ENCODE peak calls at places on chromosomes 13 and 19, in six cellular contexts. Z is left ventricle myocardium inferior; A is neuronal stem cell; N is tibial nerve; S is cardiac muscle cell; B is CD4-positive, CD25-positive, alpha-beta regulatory T cell. H is an unnamed sample. For H3K4me1, the result is how much of the 10 kb centered on the place peaks cover.

GRCh38 chr19:50909240-50910070 is 1.7 kb downstream of the KLK4 start:
- DNase-seq in Z (no peak), A (peak), N (peak), S (peak), B (no peak), H (peak)

GRCh38 chr13:79525458-79525857 is 44.5 kb downstream of the NDFIP2 start:
- DNase-seq in Z (no peak), A (no peak), N (no peak), S (no peak), B (no peak), H (no peak)

GRCh38 chr19:35718345-35719041 is 690 bp downstream of the KMT2B start:
- DNase-seq in Z (peak), A (peak), N (no peak), S (peak), B (peak), H (peak)

GRCh38 chr19:30227071-30227621 is 145.0 kb upstream of the ZNF536 start:
- DNase-seq in Z (no peak), A (no peak), N (no peak), S (no peak), B (no peak), H (peak)

GRCh38 chr13:109273326-109273751 is 513.0 kb downstream of the IRS2 start:
- DNase-seq in Z (no peak), A (no peak), N (no peak), S (no peak), B (no peak), H (no peak)

GRCh38 chr19:12996542-12997094 is 1.3 kb downstream of the NFIX start:
- DNase-seq in Z (no peak), A (no peak), N (no peak), S (no peak), B (no peak), H (no peak)

GRCh38 chr19:45526143-45526542 is 18.9 kb downstream of the VASP start:
- DNase-seq in Z (peak), A (peak), N (no peak), S (peak), B (no peak), H (peak)

GRCh38 chr19:42280761-42281174 is 11.7 kb downstream of the CIC start:
- DNase-seq in Z (no peak), A (no peak), N (no peak), S (peak), B (no peak), H (no peak)

GRCh38 chr19:10388957-10389356 is 8.6 kb upstream of the TYK2 start:
- DNase-seq in Z (peak), A (peak), N (peak), S (peak), B (peak), H (peak)

GRCh38 chr19:54449701-54450069 is 686 bp downstream of the LENG8 start:
- DNase-seq in Z (no peak), A (no peak), N (no peak), S (no peak), B (no peak), H (no peak)

GRCh38 chr13:104001766-104002165 is 935.5 kb upstream of the SLC10A2 start:
- DNase-seq in Z (no peak), A (no peak), N (no peak), S (peak), B (no peak), H (no peak)

GRCh38 chr13:31947506-31947905 is 84.1 kb upstream of the FRY start:
- DNase-seq in Z (no peak), A (no peak), N (no peak), S (peak), B (no peak), H (no peak)

GRCh38 chr13:70255406-70255991 is 147.2 kb upstream of the KLHL1 start:
- DNase-seq in Z (no peak), A (no peak), N (no peak), S (no peak), B (no peak), H (peak)

GRCh38 chr13:65872448-65872847 is 1357.7 kb downstream of the PCDH9 start:
- DNase-seq in Z (no peak), A (no peak), N (no peak), S (no peak), B (no peak), H (no peak)

GRCh38 chr13:69092615-69093322 is 1014.9 kb upstream of the ATXN8OS start:
- DNase-seq in Z (no peak), A (no peak), N (no peak), S (no peak), B (no peak), H (no peak)

GRCh38 chr19:2542341-2543069 is 66.6 kb downstream of the GADD45B start:
- DNase-seq in Z (peak), A (no peak), N (no peak), S (peak), B (no peak), H (no peak)

GRCh38 chr19:44694184-44694579 is 4.8 kb upstream of the CEACAM16 start:
- DNase-seq in Z (no peak), A (no peak), N (no peak), S (no peak), B (no peak), H (no peak)

GRCh38 chr13:79724348-79725103 is 243.6 kb downstream of the NDFIP2 start:
- DNase-seq in Z (no peak), A (no peak), N (no peak), S (peak), B (no peak), H (no peak)

GRCh38 chr13:34037636-34038325 is 219.8 kb downstream of the RFC3 start:
- DNase-seq in Z (no peak), A (no peak), N (no peak), S (no peak), B (no peak), H (no peak)

GRCh38 chr13:48266967-48267639 is 34.1 kb downstream of the ITM2B start:
- DNase-seq in Z (no peak), A (no peak), N (no peak), S (no peak), B (no peak), H (no peak)

GRCh38 chr19:38655148-38655824 is 7.8 kb downstream of the ACTN4 start:
- DNase-seq in Z (no peak), A (no peak), N (no peak), S (no peak), B (no peak), H (no peak)

GRCh38 chr19:45245334-45245787 is at the start of gene EXOC3L2:
- DNase-seq in Z (peak), A (no peak), N (no peak), S (no peak), B (no peak), H (no peak)

GRCh38 chr13:33637978-33638743 is 179.8 kb upstream of the RFC3 start:
- DNase-seq in Z (no peak), A (no peak), N (no peak), S (no peak), B (no peak), H (no peak)

GRCh38 chr13:78601886-78602560 is 1.3 kb downstream of the POU4F1 start:
- DNase-seq in Z (no peak), A (no peak), N (no peak), S (no peak), B (no peak), H (no peak)

GRCh38 chr13:47976325-47976724 is 24.7 kb downstream of the SUCLA2 start:
- DNase-seq in Z (no peak), A (no peak), N (no peak), S (no peak), B (no peak), H (no peak)

GRCh38 chr13:40895715-40896184 is 106.3 kb downstream of the SLC25A15 start:
- DNase-seq in Z (no peak), A (no peak), N (no peak), S (no peak), B (no peak), H (no peak)

GRCh38 chr13:87777395-87777794 is 106.2 kb downstream of the SLITRK5 start:
- DNase-seq in Z (no peak), A (no peak), N (no peak), S (peak), B (no peak), H (no peak)

GRCh38 chr19:10884273-10884672 is 12.9 kb downstream of the CARM1 start:
- DNase-seq in Z (no peak), A (no peak), N (no peak), S (peak), B (no peak), H (no peak)

GRCh38 chr19:13181747-13182388 is 31.7 kb downstream of the IER2 start:
- DNase-seq in Z (peak), A (no peak), N (no peak), S (peak), B (no peak), H (peak)

GRCh38 chr13:49679244-49679643 is 12.0 kb downstream of the EBPL start:
- DNase-seq in Z (no peak), A (no peak), N (no peak), S (no peak), B (no peak), H (peak)

GRCh38 chr19:14048439-14049153 is 13.3 kb downstream of the PALM3 start:
- DNase-seq in Z (peak), A (peak), N (no peak), S (peak), B (peak), H (peak)

GRCh38 chr19:20359933-20360720 is 193.1 kb downstream of the ZNF486 start:
- DNase-seq in Z (no peak), A (no peak), N (no peak), S (peak), B (no peak), H (peak)

GRCh38 chr19:51565583-51565982 is 5.5 kb upstream of the ZNF175 start:
- DNase-seq in Z (no peak), A (no peak), N (no peak), S (no peak), B (no peak), H (no peak)

GRCh38 chr19:17829855-17830566 is 8.7 kb upstream of the INSL3 start:
- DNase-seq in Z (no peak), A (peak), N (no peak), S (peak), B (no peak), H (peak)

GRCh38 chr19:46634045-46634655 is 1.9 kb downstream of the GNG8 start:
- DNase-seq in Z (peak), A (peak), N (peak), S (peak), B (peak), H (peak)

GRCh38 chr19:11673608-11674041 is 65.1 kb downstream of the ZNF823 start:
- DNase-seq in Z (peak), A (peak), N (no peak), S (peak), B (no peak), H (peak)

GRCh38 chr13:114015608-114016295 is 41.9 kb upstream of the C13orf46 start:
- DNase-seq in Z (no peak), A (no peak), N (peak), S (no peak), B (no peak), H (no peak)

GRCh38 chr13:76641056-76641455 is 245.1 kb downstream of the KCTD12 start:
- DNase-seq in Z (no peak), A (no peak), N (no peak), S (no peak), B (no peak), H (no peak)

GRCh38 chr13:77384999-77385398 is 58.1 kb upstream of the MYCBP2 start:
- DNase-seq in Z (no peak), A (no peak), N (no peak), S (no peak), B (no peak), H (no peak)

GRCh38 chr19:15247107-15248014 is 15.1 kb upstream of the EPHX3 start:
- DNase-seq in Z (no peak), A (no peak), N (no peak), S (no peak), B (no peak), H (no peak)

GRCh38 chr19:15249912-15250634 is 17.8 kb upstream of the EPHX3 start:
- DNase-seq in Z (peak), A (no peak), N (no peak), S (no peak), B (no peak), H (peak)

GRCh38 chr19:15248106-15248505 is 15.9 kb upstream of the EPHX3 start:
- DNase-seq in Z (no peak), A (no peak), N (no peak), S (no peak), B (no peak), H (no peak)

GRCh38 chr19:15249560-15249874 is 17.3 kb upstream of the EPHX3 start:
- DNase-seq in Z (no peak), A (no peak), N (no peak), S (no peak), B (no peak), H (no peak)

GRCh38 chr19:15248648-15249559 is 16.7 kb upstream of the EPHX3 start:
- DNase-seq in Z (peak), A (no peak), N (peak), S (no peak), B (no peak), H (peak)
- H3K27ac ChIP-seq in Z (peak), A (no peak), N (peak), S (peak), B (no peak), H (peak)

GRCh38 chr19:18840288-18841260 is 8.8 kb downstream of the UPF1 start:
- DNase-seq in Z (no peak), A (no peak), N (no peak), S (no peak), B (no peak), H (no peak)
- H3K4me1 ChIP-seq in Z (half or more), A (under half), N (under half), S (under half), B (half or more), H (half or more)

DNA sequence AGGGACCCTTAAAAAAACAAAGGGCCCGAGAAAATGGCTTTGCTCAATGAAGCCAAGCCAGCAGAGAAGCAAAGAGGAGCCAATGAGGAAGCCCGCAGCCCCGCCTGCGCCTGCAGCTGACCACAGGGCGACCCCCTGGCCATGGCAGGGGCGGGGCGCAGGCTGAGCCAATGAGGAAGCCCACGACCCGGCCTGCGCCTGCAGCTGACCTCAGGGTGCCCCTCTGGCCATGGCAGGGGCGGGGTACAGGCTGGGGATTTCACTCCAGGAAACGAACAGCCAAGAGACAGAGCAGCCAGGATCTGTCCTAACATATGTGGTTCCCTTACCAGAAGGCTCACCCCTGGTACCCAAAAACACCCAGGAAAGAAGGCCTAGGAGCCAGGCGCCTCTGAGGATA is 101.4 kb downstream of the STK24 start:
- DNase-seq in Z (no peak), A (peak), N (no peak), S (peak), B (no peak), H (no peak)
- H3K27ac ChIP-seq in Z (peak), A (peak), N (peak), S (peak), B (peak), H (no peak)

GRCh38 chr13:106919093-106919492 is 351.2 kb upstream of the ARGLU1 start:
- DNase-seq in Z (no peak), A (no peak), N (no peak), S (no peak), B (no peak), H (no peak)

GRCh38 chr13:106917024-106917491 is 349.1 kb upstream of the ARGLU1 start:
- DNase-seq in Z (peak), A (no peak), N (no peak), S (no peak), B (no peak), H (no peak)

GRCh38 chr13:106916329-106916728 is 348.4 kb upstream of the ARGLU1 start:
- DNase-seq in Z (no peak), A (no peak), N (no peak), S (no peak), B (no peak), H (no peak)

GRCh38 chr13:106919638-106920037 is 351.7 kb upstream of the ARGLU1 start:
- DNase-seq in Z (peak), A (no peak), N (no peak), S (no peak), B (no peak), H (no peak)

GRCh38 chr13:106917673-106918652 is 350.0 kb upstream of the ARGLU1 start:
- DNase-seq in Z (peak), A (peak), N (peak), S (peak), B (peak), H (peak)
- H3K4me1 ChIP-seq in Z (under half), A (under half), N (under half), S (under half), B (under half), H (under half)

GRCh38 chr13:45916036-45916435 is 64.5 kb upstream of the SIAH3 start:
- DNase-seq in Z (no peak), A (no peak), N (no peak), S (no peak), B (no peak), H (no peak)
- H3K27ac ChIP-seq in Z (no peak), A (no peak), N (no peak), S (no peak), B (no peak), H (no peak)

GRCh38 chr19:33207903-33208302 is 13.8 kb downstream of the LRP3 start:
- DNase-seq in Z (no peak), A (no peak), N (no peak), S (no peak), B (no peak), H (no peak)

GRCh38 chr19:33208904-33209843 is 15.0 kb downstream of the LRP3 start:
- DNase-seq in Z (no peak), A (no peak), N (no peak), S (no peak), B (no peak), H (peak)

GRCh38 chr19:33208371-33208770 is 14.2 kb downstream of the LRP3 start:
- DNase-seq in Z (no peak), A (no peak), N (no peak), S (no peak), B (no peak), H (no peak)

GRCh38 chr19:33210266-33210940 is 15.2 kb downstream of the SLC7A10 start:
- DNase-seq in Z (no peak), A (no peak), N (no peak), S (no peak), B (no peak), H (no peak)

DNA sequence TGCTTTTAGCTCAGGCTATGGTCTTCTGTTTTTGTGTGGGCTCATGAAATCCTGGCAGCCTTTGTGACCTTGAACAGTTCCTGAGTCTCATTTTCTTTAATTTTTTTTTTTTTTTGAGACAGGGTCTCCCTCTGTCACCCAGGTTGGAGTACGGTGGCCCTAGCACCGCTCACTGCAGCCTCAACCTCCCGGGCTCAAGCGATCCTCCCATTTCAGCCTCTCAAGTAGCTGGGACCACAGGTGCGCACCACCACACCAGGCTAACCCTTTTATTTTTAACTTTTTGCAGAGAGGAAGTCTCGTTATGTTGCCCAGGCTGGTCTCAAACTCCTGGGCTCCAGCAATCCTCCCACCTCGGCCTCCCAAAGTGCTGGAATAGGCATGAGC is 15.7 kb downstream of the LRP3 start:
- DNase-seq in Z (no peak), A (no peak), N (no peak), S (no peak), B (no peak), H (no peak)
- H3K4me1 ChIP-seq in Z (under half), A (under half), N (under half), S (under half), B (under half), H (under half)

GRCh38 chr13:36051082-36051481 is 80.1 kb downstream of the DCLK1 start:
- DNase-seq in Z (no peak), A (no peak), N (no peak), S (no peak), B (no peak), H (no peak)

GRCh38 chr13:36046672-36047071 is 84.5 kb downstream of the DCLK1 start:
- DNase-seq in Z (no peak), A (no peak), N (no peak), S (no peak), B (no peak), H (no peak)
- H3K27ac ChIP-seq in Z (no peak), A (no peak), N (no peak), S (no peak), B (no peak), H (no peak)

GRCh38 chr13:110523180-110523579 is 38.3 kb downstream of the RAB20 start:
- DNase-seq in Z (no peak), A (no peak), N (no peak), S (no peak), B (no peak), H (no peak)
- H3K4me1 ChIP-seq in Z (half or more), A (under half), N (under half), S (under half), B (under half), H (under half)

DNA sequence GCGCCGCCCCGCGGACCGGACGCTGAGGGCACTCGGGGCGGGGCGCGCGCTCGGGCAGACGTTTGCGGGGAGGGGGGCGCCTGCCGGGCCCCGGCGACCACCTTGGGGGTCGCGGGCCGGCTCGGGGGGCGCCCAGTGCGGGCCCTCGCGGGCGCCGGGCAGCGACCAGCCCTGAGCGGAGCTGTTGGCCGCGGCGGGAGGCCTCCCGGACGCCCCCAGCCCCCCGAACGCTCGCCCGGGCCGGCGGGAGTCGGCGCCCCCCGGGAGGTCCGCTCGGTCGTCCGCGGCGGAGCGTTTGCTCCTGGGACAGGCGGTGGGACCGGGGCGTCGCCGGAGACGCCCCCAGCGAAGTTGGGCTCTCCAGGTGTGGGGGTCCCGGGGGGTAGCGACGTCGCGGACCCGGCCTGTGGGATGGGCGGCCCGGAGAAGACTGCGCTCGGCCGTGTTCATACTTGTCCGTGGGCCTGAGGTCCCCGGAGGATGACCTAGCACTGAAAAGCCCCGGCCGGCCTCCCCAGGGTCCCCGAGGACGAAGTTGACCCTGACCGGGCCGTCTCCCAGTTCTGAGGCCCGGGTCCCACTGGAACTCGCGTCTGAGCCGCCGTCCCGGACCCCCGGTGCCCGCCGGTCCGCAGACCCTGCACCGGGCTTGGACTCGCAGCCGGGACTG is 620 bp downstream of the STK11 start:
- DNase-seq in Z (no peak), A (no peak), N (no peak), S (peak), B (no peak), H (no peak)
- H3K27ac ChIP-seq in Z (peak), A (no peak), N (peak), S (peak), B (peak), H (peak)

H was measured in testis.